ENCODE peak calls at places on chromosomes 4 and X, in four cellular contexts. One of them, this sample, is unnamed.

GRCh38 chrX:47060708-47061107 is 17.5 kb upstream of the RGN start:
- DNase-seq in IMR-90: no peak
- DNase-seq in HCT116: no peak
- DNase-seq in left lung: no peak
- DNase-seq in this sample: no peak

GRCh38 chr4:62455871-62456270 is 1255.7 kb downstream of the ADGRL3 start:
- DNase-seq in left lung: no peak
- DNase-seq in HCT116: no peak
- DNase-seq in IMR-90: no peak
- DNase-seq in this sample: no peak

GRCh38 chr4:156972370-156972980 is 876 bp upstream of the PDGFC start:
- DNase-seq in left lung: no peak
- DNase-seq in HCT116: no peak
- DNase-seq in IMR-90: peak; percentile 18
- DNase-seq in this sample: no peak

GRCh38 chr4:84878090-84878489 is 88.4 kb downstream of the WDFY3 start:
- DNase-seq in left lung: no peak
- DNase-seq in HCT116: no peak
- DNase-seq in IMR-90: peak; percentile 89
- DNase-seq in this sample: no peak

GRCh38 chr4:90127223-90127705 is at the start of gene CCSER1:
- DNase-seq in left lung: peak; percentile 83
- DNase-seq in IMR-90: peak; percentile 1
- DNase-seq in HCT116: peak; percentile 61
- DNase-seq in this sample: peak; percentile 91

GRCh38 chrX:70924294-70924693 is 6.6 kb downstream of the SLC7A3 start:
- DNase-seq in IMR-90: no peak
- DNase-seq in left lung: no peak
- DNase-seq in HCT116: no peak
- DNase-seq in this sample: no peak

GRCh38 chr4:101667348-101667747 is 123.2 kb upstream of the BANK1 start:
- DNase-seq in left lung: no peak
- DNase-seq in IMR-90: no peak
- DNase-seq in HCT116: no peak
- DNase-seq in this sample: no peak

GRCh38 chr4:55834086-55834795 is 14.7 kb downstream of the EXOC1L start:
- DNase-seq in left lung: no peak
- DNase-seq in HCT116: no peak
- DNase-seq in IMR-90: no peak
- DNase-seq in this sample: no peak

GRCh38 chrX:20653070-20653469 is 386.4 kb upstream of the RPS6KA3 start:
- DNase-seq in HCT116: no peak
- DNase-seq in IMR-90: no peak
- DNase-seq in left lung: no peak
- DNase-seq in this sample: no peak

GRCh38 chr4:140080883-140081282 is 73.1 kb downstream of the MAML3 start:
- DNase-seq in left lung: no peak
- DNase-seq in IMR-90: peak; percentile 51
- DNase-seq in HCT116: no peak
- DNase-seq in this sample: no peak

GRCh38 chr4:149031399-149031798 is 589.2 kb upstream of the NR3C2 start:
- DNase-seq in HCT116: peak; percentile 13
- DNase-seq in IMR-90: peak; percentile 19
- DNase-seq in left lung: no peak
- DNase-seq in this sample: no peak

GRCh38 chr4:140400111-140400510 is 26.7 kb downstream of the SCOC start:
- DNase-seq in IMR-90: no peak
- DNase-seq in HCT116: no peak
- DNase-seq in left lung: no peak
- DNase-seq in this sample: no peak

GRCh38 chr4:154004859-154005520 is 216.1 kb upstream of the SFRP2 start:
- DNase-seq in left lung: no peak
- DNase-seq in HCT116: no peak
- DNase-seq in IMR-90: no peak
- DNase-seq in this sample: no peak

GRCh38 chr4:86961103-86961502 is 26.3 kb downstream of the AFF1 start:
- DNase-seq in IMR-90: no peak
- DNase-seq in HCT116: no peak
- DNase-seq in left lung: no peak
- DNase-seq in this sample: no peak
- H3K4me1 ChIP-seq in IMR-90: peaks cover 22% of the 10 kb centered on the region
- H3K4me1 ChIP-seq in HCT116: peaks cover 24% of the 10 kb centered on the region
- H3K4me1 ChIP-seq in left lung: peaks cover 52% of the 10 kb centered on the region
- H3K4me1 ChIP-seq in this sample: peaks cover 41% of the 10 kb centered on the region

DNA sequence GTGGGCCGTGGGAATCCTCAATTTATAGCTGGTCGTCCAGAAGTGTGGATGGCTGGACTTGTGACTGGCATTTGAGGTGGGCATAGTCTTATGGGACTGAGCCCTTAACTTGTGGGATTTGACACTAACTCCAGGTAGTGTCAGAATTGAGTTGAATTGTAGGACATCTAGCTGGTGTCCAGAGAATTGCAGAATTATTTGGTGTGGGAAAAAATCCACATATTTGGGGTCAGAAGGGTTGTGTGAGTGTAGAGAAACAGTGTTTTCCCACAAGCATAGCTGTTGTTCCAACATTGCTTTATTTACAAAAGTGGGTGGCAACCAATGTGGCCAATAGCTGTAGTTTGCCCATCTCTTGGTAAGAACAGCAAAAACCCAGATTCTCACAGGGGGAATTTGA is 91.3 kb downstream of the MOSPD2 start:
- DNase-seq in HCT116: peak; percentile 3
- DNase-seq in left lung: no peak
- DNase-seq in IMR-90: peak; percentile 26
- DNase-seq in this sample: no peak
- TF ChIP-seq CTCF in HCT116: peak; percentile 9
- TF ChIP-seq CTCF in left lung: no peak
- TF ChIP-seq CTCF in IMR-90: peak; percentile 22
- TF ChIP-seq CTCF in this sample: no peak

GRCh38 chrX:103215037-103215767 is at the start of gene BEX4:
- DNase-seq in left lung: peak; percentile 87
- DNase-seq in HCT116: peak; percentile 6
- DNase-seq in IMR-90: peak; percentile 41
- DNase-seq in this sample: peak; percentile 91

GRCh38 chrX:103211012-103211715 is 3.7 kb upstream of the BEX4 start:
- DNase-seq in IMR-90: peak; percentile 34
- DNase-seq in HCT116: peak; percentile 10
- DNase-seq in left lung: no peak
- DNase-seq in this sample: no peak

GRCh38 chrX:103212749-103213457 is 2.0 kb upstream of the BEX4 start:
- DNase-seq in IMR-90: no peak
- DNase-seq in left lung: no peak
- DNase-seq in HCT116: no peak
- DNase-seq in this sample: no peak

GRCh38 chrX:103220511-103221406 is 5.9 kb downstream of the BEX4 start:
- DNase-seq in HCT116: no peak
- DNase-seq in left lung: peak; percentile 35
- DNase-seq in IMR-90: no peak
- DNase-seq in this sample: peak; percentile 64

DNA sequence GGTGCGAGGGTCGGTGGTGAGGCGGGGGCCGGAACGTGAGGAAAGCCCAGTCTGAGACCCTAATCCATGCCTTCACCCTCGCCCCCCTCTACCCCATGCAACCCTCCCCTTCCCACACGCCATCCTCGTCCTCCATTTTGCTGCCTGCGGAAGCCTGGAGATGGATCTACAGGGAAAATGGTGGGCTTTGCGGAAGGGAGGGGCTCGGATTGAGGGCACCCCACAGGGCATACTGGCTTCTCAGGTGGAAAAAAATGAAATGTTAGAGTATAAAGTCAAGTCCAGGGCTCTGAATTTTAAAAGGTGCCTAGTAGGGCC is 819 bp downstream of the BEX4 start:
- DNase-seq in IMR-90: no peak
- DNase-seq in HCT116: no peak
- DNase-seq in left lung: no peak
- DNase-seq in this sample: no peak
- H3K4me3 ChIP-seq in IMR-90: peak overlapping the region; percentile 61
- H3K4me3 ChIP-seq in HCT116: no peak overlapping the region
- H3K4me3 ChIP-seq in left lung: peak overlapping the region; percentile 58
- H3K4me3 ChIP-seq in this sample: peak overlapping the region; percentile 68

DNA sequence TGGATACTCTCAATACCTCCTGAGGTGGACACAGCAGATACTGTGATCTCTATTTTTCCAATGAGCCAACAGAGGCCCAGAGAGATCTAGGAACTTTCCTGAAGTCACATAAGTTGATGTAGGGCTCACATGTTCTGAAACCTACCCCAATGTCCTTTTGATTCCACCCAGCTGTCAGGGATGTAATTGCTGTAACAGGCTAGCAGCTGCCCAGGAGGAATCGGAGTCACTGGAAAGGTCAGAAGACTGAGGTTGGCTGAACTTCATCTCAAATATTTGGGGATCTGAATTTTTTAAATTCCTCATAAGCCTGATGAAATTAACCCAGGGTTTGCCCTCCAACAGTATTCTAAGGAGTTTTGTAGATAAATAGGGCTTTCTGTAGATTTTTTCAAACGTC is 52.5 kb upstream of the PROM1 start:
- DNase-seq in HCT116: no peak
- DNase-seq in IMR-90: no peak
- DNase-seq in left lung: no peak
- DNase-seq in this sample: no peak
- H3K4me1 ChIP-seq in HCT116: peaks cover 19% of the 10 kb centered on the region
- H3K4me1 ChIP-seq in IMR-90: peaks cover under 1% of the 10 kb centered on the region
- H3K4me1 ChIP-seq in left lung: no peaks in the 10 kb centered on the region
- H3K4me1 ChIP-seq in this sample: no peaks in the 10 kb centered on the region

GRCh38 chr4:122224348-122224747 is 72.2 kb downstream of the BLTP1 start:
- DNase-seq in left lung: no peak
- DNase-seq in HCT116: no peak
- DNase-seq in IMR-90: peak; percentile 22
- DNase-seq in this sample: no peak

GRCh38 chr4:122221322-122221721 is 69.2 kb downstream of the BLTP1 start:
- DNase-seq in HCT116: no peak
- DNase-seq in left lung: no peak
- DNase-seq in IMR-90: no peak
- DNase-seq in this sample: no peak

GRCh38 chr4:122219356-122219755 is 67.2 kb downstream of the BLTP1 start:
- DNase-seq in HCT116: no peak
- DNase-seq in IMR-90: no peak
- DNase-seq in left lung: no peak
- DNase-seq in this sample: no peak

GRCh38 chr4:122212880-122213279 is 60.7 kb downstream of the BLTP1 start:
- DNase-seq in left lung: no peak
- DNase-seq in IMR-90: no peak
- DNase-seq in HCT116: no peak
- DNase-seq in this sample: no peak

DNA sequence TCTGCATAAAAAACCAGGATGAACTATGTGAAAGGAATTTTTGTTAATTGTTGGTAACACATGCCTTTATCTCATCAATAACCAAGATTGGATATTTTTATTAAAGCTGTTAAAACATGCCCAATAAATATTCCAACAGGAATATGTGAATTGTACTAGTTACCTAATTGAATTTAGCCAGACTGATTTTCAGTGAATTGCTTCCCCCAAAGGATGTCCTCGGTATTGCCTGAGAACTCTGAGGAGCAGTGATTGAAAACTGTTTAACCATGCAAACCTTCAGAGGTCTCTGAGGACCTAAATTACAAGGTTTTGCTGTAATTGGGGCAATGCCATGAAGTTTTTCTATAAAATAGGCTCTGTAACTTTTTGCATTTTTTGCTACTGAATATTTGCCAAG is 66.6 kb downstream of the BLTP1 start:
- DNase-seq in HCT116: no peak
- DNase-seq in left lung: no peak
- DNase-seq in IMR-90: peak; percentile 7
- DNase-seq in this sample: no peak
- TF ChIP-seq CTCF in HCT116: peak; percentile 33
- TF ChIP-seq CTCF in left lung: peak; percentile 29
- TF ChIP-seq CTCF in IMR-90: peak; percentile 42
- TF ChIP-seq CTCF in this sample: peak; percentile 35

DNA sequence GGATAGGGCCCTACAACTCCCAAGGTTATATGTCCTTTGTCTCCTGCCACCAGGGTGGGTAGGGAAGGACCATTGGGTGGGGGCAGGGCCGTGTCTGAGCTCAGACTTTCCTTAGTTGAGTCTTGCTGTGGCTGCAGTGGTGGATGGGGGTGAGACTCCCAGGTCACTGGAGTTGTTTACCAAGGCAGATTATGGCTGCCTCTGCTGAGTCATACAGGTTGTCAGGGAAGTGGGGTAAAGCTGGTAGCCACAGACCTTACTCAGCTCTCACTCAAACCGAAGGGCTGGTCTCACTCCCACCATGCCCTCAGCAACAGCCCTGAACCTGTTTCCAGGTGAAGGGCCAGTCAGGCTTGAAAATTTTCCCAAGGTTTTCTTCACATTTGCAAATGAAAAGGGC is 58.8 kb upstream of the FAAH2 start:
- DNase-seq in HCT116: no peak
- DNase-seq in left lung: no peak
- DNase-seq in IMR-90: no peak
- DNase-seq in this sample: no peak
- H3K4me3 ChIP-seq in HCT116: no peak overlapping the region
- H3K4me3 ChIP-seq in left lung: no peak overlapping the region
- H3K4me3 ChIP-seq in IMR-90: no peak overlapping the region
- H3K4me3 ChIP-seq in this sample: no peak overlapping the region

GRCh38 chr4:52251864-52252263 is 200.8 kb downstream of the SPATA18 start:
- DNase-seq in left lung: no peak
- DNase-seq in IMR-90: no peak
- DNase-seq in HCT116: no peak
- DNase-seq in this sample: no peak
- H3K4me1 ChIP-seq in left lung: no peaks in the 10 kb centered on the region
- H3K4me1 ChIP-seq in IMR-90: no peaks in the 10 kb centered on the region
- H3K4me1 ChIP-seq in HCT116: no peaks in the 10 kb centered on the region
- H3K4me1 ChIP-seq in this sample: no peaks in the 10 kb centered on the region